ENCODE peak calls at places on chromosomes 7 and 10, in four cellular contexts. One of them, this sample, is unnamed.
A peak's percentile ranks its signal among the peaks of the same experiment; 100 is the strongest.

GRCh38 chr7:2719007-2719406 is 31.0 kb downstream of the AMZ1 start:
- DNase-seq in stomach: no peak
- DNase-seq in CD8-positive, alpha-beta memory T cell: peak; percentile 69
- DNase-seq in esophagus squamous epithelium: no peak
- DNase-seq in this sample: peak; percentile 20

GRCh38 chr7:113959910-113960309 is 41.1 kb upstream of the PPP1R3A start:
- DNase-seq in stomach: no peak
- DNase-seq in CD8-positive, alpha-beta memory T cell: no peak
- DNase-seq in esophagus squamous epithelium: no peak
- DNase-seq in this sample: no peak

GRCh38 chr7:79489371-79489770 is 35.9 kb upstream of the MAGI2 start:
- DNase-seq in stomach: no peak
- DNase-seq in CD8-positive, alpha-beta memory T cell: no peak
- DNase-seq in esophagus squamous epithelium: no peak
- DNase-seq in this sample: no peak

GRCh38 chr10:111077715-111078504 is 1.1 kb downstream of the ADRA2A start:
- DNase-seq in stomach: no peak
- DNase-seq in CD8-positive, alpha-beta memory T cell: no peak
- DNase-seq in esophagus squamous epithelium: no peak
- DNase-seq in this sample: peak; percentile 40

GRCh38 chr7:121547341-121548092 is 151.4 kb upstream of the FAM3C start:
- DNase-seq in stomach: no peak
- DNase-seq in CD8-positive, alpha-beta memory T cell: no peak
- DNase-seq in esophagus squamous epithelium: no peak
- DNase-seq in this sample: peak; percentile 67

GRCh38 chr7:3630081-3630480 is 329.0 kb downstream of the SDK1 start:
- DNase-seq in stomach: no peak
- DNase-seq in CD8-positive, alpha-beta memory T cell: no peak
- DNase-seq in esophagus squamous epithelium: no peak
- DNase-seq in this sample: no peak

GRCh38 chr7:26343837-26344236 is 52.2 kb downstream of the SNX10 start:
- DNase-seq in stomach: no peak
- DNase-seq in CD8-positive, alpha-beta memory T cell: no peak
- DNase-seq in esophagus squamous epithelium: no peak
- DNase-seq in this sample: no peak

GRCh38 chr7:128032605-128033235 is 1.5 kb upstream of the LRRC4 start:
- DNase-seq in stomach: no peak
- DNase-seq in CD8-positive, alpha-beta memory T cell: no peak
- DNase-seq in esophagus squamous epithelium: no peak
- DNase-seq in this sample: no peak

GRCh38 chr7:45922810-45923209 is 1.7 kb upstream of the IGFBP3 start:
- DNase-seq in stomach: no peak
- DNase-seq in CD8-positive, alpha-beta memory T cell: no peak
- DNase-seq in esophagus squamous epithelium: no peak
- DNase-seq in this sample: peak; percentile 33

GRCh38 chr7:128203710-128204214 is 37.3 kb upstream of the LEP start:
- DNase-seq in stomach: no peak
- DNase-seq in CD8-positive, alpha-beta memory T cell: no peak
- DNase-seq in esophagus squamous epithelium: no peak
- DNase-seq in this sample: no peak

GRCh38 chr10:6279540-6280267 is 77.0 kb downstream of the PFKFB3 start:
- DNase-seq in stomach: peak; percentile 57
- DNase-seq in CD8-positive, alpha-beta memory T cell: no peak
- DNase-seq in esophagus squamous epithelium: no peak
- DNase-seq in this sample: peak; percentile 76

GRCh38 chr7:155362380-155363145 is 64.9 kb downstream of the INSIG1 start:
- DNase-seq in stomach: no peak
- DNase-seq in CD8-positive, alpha-beta memory T cell: peak; percentile 29
- DNase-seq in esophagus squamous epithelium: no peak
- DNase-seq in this sample: no peak

GRCh38 chr7:16619979-16620408 is 25.6 kb downstream of the ANKMY2 start:
- DNase-seq in stomach: no peak
- DNase-seq in CD8-positive, alpha-beta memory T cell: no peak
- DNase-seq in esophagus squamous epithelium: no peak
- DNase-seq in this sample: no peak

GRCh38 chr7:28478661-28479060 is 66.3 kb downstream of the CREB5 start:
- DNase-seq in stomach: no peak
- DNase-seq in CD8-positive, alpha-beta memory T cell: no peak
- DNase-seq in esophagus squamous epithelium: no peak
- DNase-seq in this sample: no peak

GRCh38 chr7:131610007-131610406 is 53.6 kb upstream of the PODXL start:
- DNase-seq in stomach: no peak
- DNase-seq in CD8-positive, alpha-beta memory T cell: no peak
- DNase-seq in esophagus squamous epithelium: no peak
- DNase-seq in this sample: no peak

GRCh38 chr7:137804819-137805218 is 42.0 kb downstream of the DGKI start:
- DNase-seq in stomach: no peak
- DNase-seq in CD8-positive, alpha-beta memory T cell: no peak
- DNase-seq in esophagus squamous epithelium: no peak
- DNase-seq in this sample: no peak

GRCh38 chr10:50999163-50999562 is 75.1 kb upstream of the PRKG1 start:
- DNase-seq in stomach: no peak
- DNase-seq in CD8-positive, alpha-beta memory T cell: no peak
- DNase-seq in esophagus squamous epithelium: no peak
- DNase-seq in this sample: no peak

GRCh38 chr7:155227004-155227787 is 70.5 kb upstream of the INSIG1 start:
- DNase-seq in stomach: no peak
- DNase-seq in CD8-positive, alpha-beta memory T cell: no peak
- DNase-seq in esophagus squamous epithelium: no peak
- DNase-seq in this sample: no peak

GRCh38 chr10:126928252-126928651 is 23.0 kb downstream of the DOCK1 start:
- DNase-seq in stomach: no peak
- DNase-seq in CD8-positive, alpha-beta memory T cell: no peak
- DNase-seq in esophagus squamous epithelium: no peak
- DNase-seq in this sample: no peak

GRCh38 chr7:25122373-25122772 is 2.7 kb downstream of the CYCS start:
- DNase-seq in stomach: no peak
- DNase-seq in CD8-positive, alpha-beta memory T cell: no peak
- DNase-seq in esophagus squamous epithelium: no peak
- DNase-seq in this sample: no peak

GRCh38 chr7:27173412-27174076 is 576 bp downstream of the HOXA10 start:
- DNase-seq in stomach: peak; percentile 28
- DNase-seq in CD8-positive, alpha-beta memory T cell: peak; percentile 54
- DNase-seq in esophagus squamous epithelium: no peak
- DNase-seq in this sample: no peak

GRCh38 chr7:24572421-24573007 is 738 bp upstream of the PALS2 start:
- DNase-seq in stomach: no peak
- DNase-seq in CD8-positive, alpha-beta memory T cell: peak; percentile 59
- DNase-seq in esophagus squamous epithelium: no peak
- DNase-seq in this sample: peak; percentile 48

GRCh38 chr10:125283191-125283590 is 122.8 kb upstream of the CTBP2 start:
- DNase-seq in stomach: no peak
- DNase-seq in CD8-positive, alpha-beta memory T cell: no peak
- DNase-seq in esophagus squamous epithelium: no peak
- DNase-seq in this sample: peak; percentile 83

GRCh38 chr10:97640868-97641811 is 669 bp downstream of the PI4K2A start:
- DNase-seq in stomach: no peak
- DNase-seq in CD8-positive, alpha-beta memory T cell: peak; percentile 50
- DNase-seq in esophagus squamous epithelium: no peak
- DNase-seq in this sample: peak; percentile 27

GRCh38 chr7:99558306-99559275 is at the start of gene ZNF655:
- DNase-seq in stomach: peak; percentile 93
- DNase-seq in CD8-positive, alpha-beta memory T cell: peak; percentile 96
- DNase-seq in esophagus squamous epithelium: peak; percentile 62
- DNase-seq in this sample: peak; percentile 84

GRCh38 chr10:17059197-17059688 is 70.4 kb downstream of the CUBN start:
- DNase-seq in stomach: no peak
- DNase-seq in CD8-positive, alpha-beta memory T cell: no peak
- DNase-seq in esophagus squamous epithelium: no peak
- DNase-seq in this sample: no peak

GRCh38 chr10:127300868-127301321 is 104.5 kb upstream of the INSYN2A start:
- DNase-seq in stomach: peak; percentile 40
- DNase-seq in CD8-positive, alpha-beta memory T cell: no peak
- DNase-seq in esophagus squamous epithelium: no peak
- DNase-seq in this sample: peak; percentile 78

GRCh38 chr10:639001-639750 is 50.3 kb downstream of the DIP2C start:
- DNase-seq in stomach: no peak
- DNase-seq in CD8-positive, alpha-beta memory T cell: peak; percentile 19
- DNase-seq in esophagus squamous epithelium: no peak
- DNase-seq in this sample: no peak

GRCh38 chr7:41054960-41055700 is 647.8 kb downstream of the INHBA start:
- DNase-seq in stomach: no peak
- DNase-seq in CD8-positive, alpha-beta memory T cell: no peak
- DNase-seq in esophagus squamous epithelium: no peak
- DNase-seq in this sample: no peak

GRCh38 chr7:129612112-129613015 is 844 bp downstream of the NRF1 start:
- DNase-seq in stomach: peak; percentile 50
- DNase-seq in CD8-positive, alpha-beta memory T cell: peak; percentile 68
- DNase-seq in esophagus squamous epithelium: no peak
- DNase-seq in this sample: peak; percentile 36

GRCh38 chr10:103859161-103860141 is 4.1 kb upstream of the SH3PXD2A start:
- DNase-seq in stomach: peak; percentile 67
- DNase-seq in CD8-positive, alpha-beta memory T cell: peak; percentile 53
- DNase-seq in esophagus squamous epithelium: no peak
- DNase-seq in this sample: peak; percentile 73

GRCh38 chr10:95273393-95274312 is 17.1 kb downstream of the PDLIM1 start:
- DNase-seq in stomach: no peak
- DNase-seq in CD8-positive, alpha-beta memory T cell: no peak
- DNase-seq in esophagus squamous epithelium: no peak
- DNase-seq in this sample: peak; percentile 89

GRCh38 chr10:127537924-127538323 is 11.2 kb upstream of the NPS start:
- DNase-seq in stomach: no peak
- DNase-seq in CD8-positive, alpha-beta memory T cell: no peak
- DNase-seq in esophagus squamous epithelium: no peak
- DNase-seq in this sample: no peak

GRCh38 chr7:50379082-50379481 is 71.1 kb downstream of the FIGNL1 start:
- DNase-seq in stomach: no peak
- DNase-seq in CD8-positive, alpha-beta memory T cell: no peak
- DNase-seq in esophagus squamous epithelium: no peak
- DNase-seq in this sample: no peak

GRCh38 chr10:109962247-109962646 is 38.9 kb upstream of the XPNPEP1 start:
- DNase-seq in stomach: no peak
- DNase-seq in CD8-positive, alpha-beta memory T cell: no peak
- DNase-seq in esophagus squamous epithelium: no peak
- DNase-seq in this sample: no peak

GRCh38 chr7:50397320-50397970 is 52.7 kb downstream of the FIGNL1 start:
- DNase-seq in stomach: no peak
- DNase-seq in CD8-positive, alpha-beta memory T cell: peak; percentile 65
- DNase-seq in esophagus squamous epithelium: no peak
- DNase-seq in this sample: no peak

GRCh38 chr7:52973126-52973525 is 62.3 kb upstream of the POM121L12 start:
- DNase-seq in stomach: no peak
- DNase-seq in CD8-positive, alpha-beta memory T cell: no peak
- DNase-seq in esophagus squamous epithelium: no peak
- DNase-seq in this sample: no peak

GRCh38 chr10:43855667-43856210 is 207.1 kb upstream of the ZNF32 start:
- DNase-seq in stomach: no peak
- DNase-seq in CD8-positive, alpha-beta memory T cell: no peak
- DNase-seq in esophagus squamous epithelium: no peak
- DNase-seq in this sample: no peak

GRCh38 chr10:102068216-102068615 is 3.1 kb downstream of the HPS6 start:
- DNase-seq in stomach: peak; percentile 50
- DNase-seq in CD8-positive, alpha-beta memory T cell: no peak
- DNase-seq in esophagus squamous epithelium: no peak
- DNase-seq in this sample: peak; percentile 28

DNA sequence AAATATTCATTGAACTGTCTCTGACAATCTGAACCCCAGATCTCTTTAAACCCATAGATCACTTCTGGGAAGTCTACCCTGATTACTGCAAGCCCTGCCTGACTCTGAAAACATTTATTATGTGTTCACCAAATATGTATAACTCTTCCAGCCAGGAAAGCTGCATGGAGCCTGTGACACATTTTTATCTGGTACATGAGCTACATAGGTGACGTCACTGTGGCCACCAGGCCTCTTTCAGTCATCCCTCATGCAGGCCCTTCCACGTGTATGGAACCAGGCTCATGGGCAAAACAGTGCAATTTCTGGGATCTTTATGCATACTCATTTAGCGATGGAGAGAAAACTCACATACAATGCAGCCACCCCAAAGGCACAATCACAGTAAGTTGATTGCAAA is 133.9 kb upstream of the NUPR2 start:
- DNase-seq in stomach: no peak
- DNase-seq in CD8-positive, alpha-beta memory T cell: no peak
- DNase-seq in esophagus squamous epithelium: no peak
- DNase-seq in this sample: no peak
- H3K9me3 ChIP-seq in stomach: peaks cover 11% of the 10 kb centered on the region
- H3K9me3 ChIP-seq in CD8-positive, alpha-beta memory T cell: no peaks in the 10 kb centered on the region
- H3K9me3 ChIP-seq in esophagus squamous epithelium: no peaks in the 10 kb centered on the region
- H3K9me3 ChIP-seq in this sample: no peaks in the 10 kb centered on the region

GRCh38 chr10:27383595-27384542 is 120.2 kb upstream of the RAB18 start:
- DNase-seq in stomach: no peak
- DNase-seq in CD8-positive, alpha-beta memory T cell: no peak
- DNase-seq in esophagus squamous epithelium: no peak
- DNase-seq in this sample: no peak
- H3K4me3 ChIP-seq in stomach: no peak overlapping the region
- H3K4me3 ChIP-seq in CD8-positive, alpha-beta memory T cell: no peak overlapping the region
- H3K4me3 ChIP-seq in esophagus squamous epithelium: no peak overlapping the region
- H3K4me3 ChIP-seq in this sample: no peak overlapping the region

DNA sequence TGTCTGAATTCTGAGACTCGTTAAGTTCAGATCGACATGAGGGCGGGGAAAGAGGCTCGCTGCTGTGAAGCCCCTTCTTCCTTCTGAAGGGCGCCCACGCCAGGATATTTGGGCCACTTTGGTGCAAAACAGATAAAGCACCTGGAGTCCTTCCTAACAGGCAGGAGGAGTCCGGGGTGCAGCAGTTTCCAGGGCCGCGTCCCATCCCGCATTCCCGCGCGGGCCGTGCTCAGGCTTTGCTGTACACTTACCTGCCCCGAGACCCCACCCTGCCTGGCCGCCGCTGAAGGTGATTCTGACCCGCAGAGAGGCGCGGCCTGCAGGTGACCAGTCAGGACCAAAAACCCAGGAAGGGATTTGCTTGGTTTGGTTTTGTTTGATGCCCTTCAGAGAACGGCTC is 454.6 kb downstream of the PTPRN2 start:
- DNase-seq in stomach: peak; percentile 24
- DNase-seq in CD8-positive, alpha-beta memory T cell: no peak
- DNase-seq in esophagus squamous epithelium: no peak
- DNase-seq in this sample: no peak
- H3K9me3 ChIP-seq in stomach: no peaks in the 10 kb centered on the region
- H3K9me3 ChIP-seq in CD8-positive, alpha-beta memory T cell: no peaks in the 10 kb centered on the region
- H3K9me3 ChIP-seq in esophagus squamous epithelium: no peaks in the 10 kb centered on the region
- H3K9me3 ChIP-seq in this sample: no peaks in the 10 kb centered on the region

DNA sequence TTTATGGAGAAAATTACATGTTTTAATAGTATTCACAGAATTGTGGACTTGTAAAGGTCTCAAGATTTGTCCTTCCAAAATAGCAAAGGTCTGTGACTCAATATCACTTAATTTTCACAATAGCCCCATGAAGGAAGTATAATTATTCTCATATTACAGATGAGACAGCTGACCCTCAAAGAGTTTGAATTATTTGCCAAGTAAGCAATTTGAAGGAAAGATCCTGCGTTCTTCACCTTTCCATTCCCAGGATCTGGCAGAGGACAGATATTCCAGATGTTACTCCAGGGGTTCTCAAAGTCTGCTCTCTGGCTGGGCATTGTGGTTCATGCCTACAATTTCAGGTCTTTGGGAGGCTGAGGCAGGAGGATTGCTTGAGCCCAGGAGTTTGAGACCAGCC is 559.4 kb upstream of the AUTS2 start:
- DNase-seq in stomach: no peak
- DNase-seq in CD8-positive, alpha-beta memory T cell: no peak
- DNase-seq in esophagus squamous epithelium: no peak
- DNase-seq in this sample: no peak
- H3K4me3 ChIP-seq in stomach: no peak overlapping the region
- H3K4me3 ChIP-seq in CD8-positive, alpha-beta memory T cell: no peak overlapping the region
- H3K4me3 ChIP-seq in esophagus squamous epithelium: no peak overlapping the region
- H3K4me3 ChIP-seq in this sample: no peak overlapping the region